ENCODE peak calls at places on chromosomes 3 and 15, in four cellular contexts. N is HEK293T, M is HuH-7, U is ovary. B is an unnamed sample.

GRCh38 chr15:51341366-51342248 is at the start of gene GLDN:
- DNase-seq in N (peak; percentile 6), M (no peak), U (no peak), B (peak; percentile 6)

GRCh38 chr3:122515856-122516255 is 1.1 kb upstream of the KPNA1 start:
- DNase-seq in N (no peak), M (peak; percentile 27), U (no peak), B (no peak)

GRCh38 chr3:197841789-197842188 is 50.7 kb downstream of the LRCH3 start:
- DNase-seq in N (no peak), M (no peak), U (no peak), B (no peak)

GRCh38 chr3:172357850-172358754 is 90.2 kb downstream of the GHSR start:
- DNase-seq in N (no peak), M (no peak), U (no peak), B (no peak)

GRCh38 chr3:193563999-193564398 is 9.3 kb upstream of the ATP13A4 start:
- DNase-seq in N (no peak), M (peak; percentile 14), U (no peak), B (no peak)

GRCh38 chr3:22988566-22988965 is 214.6 kb upstream of the UBE2E2 start:
- DNase-seq in N (no peak), M (no peak), U (no peak), B (no peak)

GRCh38 chr15:48244923-48245322 is 38.8 kb downstream of the SLC12A1 start:
- DNase-seq in N (no peak), M (no peak), U (no peak), B (no peak)

GRCh38 chr3:153641321-153641720 is 479.3 kb downstream of the RAP2B start:
- DNase-seq in N (no peak), M (no peak), U (no peak), B (peak; percentile 5)

GRCh38 chr15:52261498-52262242 is 33.9 kb downstream of the MYO5C start:
- DNase-seq in N (peak; percentile 55), M (no peak), U (no peak), B (peak; percentile 87)

GRCh38 chr15:40289140-40289775 is 6.4 kb upstream of the ANKRD63 start:
- DNase-seq in N (no peak), M (no peak), U (no peak), B (no peak)

GRCh38 chr3:99780749-99781148 is 36.9 kb upstream of the CMSS1 start:
- DNase-seq in N (no peak), M (no peak), U (no peak), B (no peak)

GRCh38 chr15:29114277-29115092 is 155.1 kb downstream of the NSMCE3 start:
- DNase-seq in N (no peak), M (no peak), U (no peak), B (no peak)

GRCh38 chr15:45228931-45229330 is 23.1 kb upstream of the SLC28A2 start:
- DNase-seq in N (no peak), M (no peak), U (no peak), B (no peak)

GRCh38 chr15:26910715-26911114 is 43.9 kb downstream of the GABRA5 start:
- DNase-seq in N (no peak), M (no peak), U (no peak), B (no peak)

GRCh38 chr15:41546846-41547786 is 3.1 kb upstream of the RPAP1 start:
- DNase-seq in N (no peak), M (no peak), U (no peak), B (no peak)

GRCh38 chr3:156670652-156671051 is 3.7 kb upstream of the TIPARP start:
- DNase-seq in N (no peak), M (no peak), U (no peak), B (no peak)

GRCh38 chr15:69909719-69910444 is 187.8 kb downstream of the TLE3 start:
- DNase-seq in N (no peak), M (no peak), U (no peak), B (no peak)

GRCh38 chr3:146187334-146187950 is 26.5 kb upstream of the PLOD2 start:
- DNase-seq in N (peak; percentile 13), M (no peak), U (no peak), B (no peak)

GRCh38 chr15:66704019-66704782 is 2.2 kb downstream of the SMAD6 start:
- DNase-seq in N (no peak), M (no peak), U (no peak), B (no peak)

GRCh38 chr3:155741081-155741480 is 3.8 kb downstream of the PLCH1 start:
- DNase-seq in N (no peak), M (no peak), U (no peak), B (no peak)

GRCh38 chr3:141212555-141212954 is 19.1 kb upstream of the PXYLP1 start:
- DNase-seq in N (no peak), M (no peak), U (no peak), B (no peak)

GRCh38 chr3:179760944-179761343 is 108.1 kb downstream of the USP13 start:
- DNase-seq in N (no peak), M (no peak), U (no peak), B (no peak)

GRCh38 chr3:157172746-157173145 is 12.8 kb upstream of the CCNL1 start:
- DNase-seq in N (no peak), M (no peak), U (no peak), B (no peak)

GRCh38 chr3:158912621-158913020 is 110.8 kb downstream of the MFSD1 start:
- DNase-seq in N (no peak), M (no peak), U (no peak), B (no peak)

GRCh38 chr3:70550723-70551319 is 238.4 kb upstream of the MDFIC2 start:
- DNase-seq in N (peak; percentile 15), M (no peak), U (peak; percentile 27), B (no peak)